ENCODE peak calls at places on chromosomes 2 and 18, in six cellular contexts. R is NT2/D1, N is HCT116, A is NCI-H1417, W is HCEC 1CT, Z is ELR. Y is an unnamed sample.

GRCh38 chr2:26471766-26472706 is 5.9 kb downstream of the OTOF start:
- DNase-seq in R (no peak), N (no peak), A (no peak), W (no peak), Z (no peak), Y (no peak)

GRCh38 chr2:229714080-229714735 is at the start of gene DNER:
- DNase-seq in R (no peak), N (no peak), A (peak), W (peak), Z (peak), Y (no peak)

GRCh38 chr2:33219850-33220275 is 256.6 kb upstream of the RASGRP3 start:
- DNase-seq in R (no peak), N (no peak), A (no peak), W (peak), Z (peak), Y (peak)

GRCh38 chr2:199818754-199819153 is 32.2 kb downstream of the FTCDNL1 start:
- DNase-seq in R (no peak), N (no peak), A (peak), W (no peak), Z (no peak), Y (no peak)

GRCh38 chr2:164314148-164314547 is 307.1 kb downstream of the GRB14 start:
- DNase-seq in R (no peak), N (no peak), A (no peak), W (peak), Z (peak), Y (no peak)

GRCh38 chr2:63903003-63903402 is 61.3 kb downstream of the UGP2 start:
- DNase-seq in R (no peak), N (no peak), A (no peak), W (no peak), Z (peak), Y (no peak)

GRCh38 chr18:3264362-3264761 is 2.4 kb downstream of the MYL12B start:
- DNase-seq in R (no peak), N (no peak), A (no peak), W (no peak), Z (peak), Y (no peak)

GRCh38 chr18:79528296-79528695 is 132.6 kb downstream of the NFATC1 start:
- DNase-seq in R (no peak), N (no peak), A (no peak), W (no peak), Z (no peak), Y (no peak)

GRCh38 chr2:144516417-144516980 is 3.4 kb downstream of the ZEB2 start:
- DNase-seq in R (no peak), N (no peak), A (peak), W (peak), Z (peak), Y (no peak)

GRCh38 chr2:193103064-193103463 is 908.3 kb upstream of the TMEFF2 start:
- DNase-seq in R (no peak), N (no peak), A (no peak), W (peak), Z (peak), Y (no peak)